ENCODE peak calls at places on chromosomes 16 and 17, in ten cellular contexts. Q is anterior cingulate cortex; T is thoracic aorta; R is activated CD8-positive, alpha-beta memory T cell treated with anti-CD3 and anti-CD28 coated beads for 4 hours; A is fibroblast of gingiva; H is CD8-positive, alpha-beta memory T cell; W is posterior cingulate gyrus; B is H54; E is type B pancreatic cell; J is NCI-H187. V is an unnamed sample.

GRCh38 chr16:69293401-69293800 is 17.7 kb upstream of the VPS4A start:
- DNase-seq in W (no peak), J (no peak), Q (no peak), E (no peak), B (no peak), A (no peak), T (no peak), R (no peak), H (no peak), V (no peak)

GRCh38 chr17:80861892-80862291 is 129.7 kb upstream of the CHMP6 start:
- DNase-seq in E (no peak), J (peak), W (peak), T (no peak), A (peak), Q (peak), R (no peak), B (no peak), H (no peak), V (no peak)

GRCh38 chr17:39928868-39929651 is 1.5 kb downstream of the LRRC3C start:
- DNase-seq in T (no peak), E (no peak), J (no peak), B (peak), A (peak), H (no peak), Q (no peak), W (no peak), R (no peak), V (no peak)

GRCh38 chr16:55146939-55147338 is 177.1 kb upstream of the IRX6 start:
- DNase-seq in A (no peak), T (no peak), W (no peak), J (no peak), E (no peak), H (no peak), Q (no peak), B (no peak), R (no peak), V (no peak)

GRCh38 chr17:353213-353837 is 718 bp upstream of the RPH3AL start:
- DNase-seq in Q (no peak), R (no peak), T (no peak), J (peak), B (no peak), H (no peak), E (no peak), W (no peak), A (no peak), V (no peak)

GRCh38 chr17:67449885-67450755 is 73.0 kb downstream of the PITPNC1 start:
- DNase-seq in H (no peak), A (no peak), Q (no peak), B (no peak), R (no peak), W (no peak), J (no peak), T (no peak), E (no peak), V (no peak)

GRCh38 chr17:34384271-34384670 is 21.2 kb upstream of the CCL1 start:
- DNase-seq in H (no peak), W (no peak), Q (no peak), B (no peak), J (no peak), T (no peak), R (no peak), A (no peak), E (no peak), V (no peak)

GRCh38 chr16:66247516-66248089 is 118.9 kb upstream of the CDH5 start:
- DNase-seq in J (no peak), Q (no peak), E (no peak), W (no peak), R (no peak), B (no peak), T (no peak), A (peak), H (no peak), V (peak)

GRCh38 chr17:9273334-9274118 is 252.2 kb downstream of the NTN1 start:
- DNase-seq in W (no peak), E (no peak), J (no peak), T (no peak), R (no peak), B (no peak), A (peak), H (no peak), Q (no peak), V (peak)

GRCh38 chr16:67000384-67001158 is 12.2 kb downstream of the CES4A start:
- DNase-seq in T (no peak), R (no peak), Q (peak), J (peak), E (no peak), B (no peak), H (peak), A (no peak), W (peak), V (peak)

GRCh38 chr17:73291260-73291801 is 20.5 kb downstream of the CDC42EP4 start:
- DNase-seq in J (no peak), W (no peak), R (no peak), A (peak), H (no peak), T (peak), E (no peak), B (peak), Q (no peak), V (peak)

GRCh38 chr16:1262210-1262845 is 6.5 kb downstream of the TPSD1 start:
- DNase-seq in R (no peak), J (no peak), T (no peak), H (no peak), E (no peak), W (no peak), Q (no peak), B (no peak), A (no peak), V (no peak)

GRCh38 chr16:8374586-8374985 is 215.7 kb downstream of the TMEM114 start:
- DNase-seq in J (no peak), R (no peak), T (no peak), E (no peak), A (no peak), Q (no peak), B (no peak), H (no peak), W (no peak), V (no peak)

GRCh38 chr17:77511514-77512061 is 370.8 kb downstream of the SEC14L1 start:
- DNase-seq in T (no peak), W (no peak), B (no peak), A (no peak), R (no peak), J (no peak), H (no peak), Q (no peak), E (no peak), V (no peak)

GRCh38 chr17:30599424-30600061 is 122.3 kb downstream of the GOSR1 start:
- DNase-seq in T (no peak), A (no peak), Q (no peak), R (no peak), B (no peak), E (no peak), J (no peak), W (no peak), H (no peak), V (no peak)

GRCh38 chr17:48066192-48066591 is 18.0 kb downstream of the NFE2L1 start:
- DNase-seq in Q (no peak), A (no peak), E (no peak), H (no peak), B (no peak), J (no peak), R (no peak), W (no peak), T (no peak), V (no peak)

GRCh38 chr16:70433456-70434103 is 5.3 kb downstream of the ST3GAL2 start:
- DNase-seq in R (no peak), W (no peak), H (no peak), B (peak), A (peak), E (no peak), J (no peak), T (no peak), Q (no peak), V (no peak)

GRCh38 chr17:3730881-3731429 is 7.3 kb downstream of the HASPIN start:
- DNase-seq in B (no peak), Q (no peak), W (no peak), T (no peak), A (peak), H (no peak), E (no peak), J (no peak), R (no peak), V (no peak)

GRCh38 chr16:68910051-68910450 is 66.7 kb downstream of the TANGO6 start:
- DNase-seq in E (no peak), R (no peak), J (no peak), Q (no peak), W (no peak), H (no peak), T (no peak), A (no peak), B (no peak), V (peak)

GRCh38 chr17:34711646-34712045 is 132.3 kb downstream of the TMEM132E start:
- DNase-seq in H (no peak), Q (no peak), T (no peak), E (peak), A (no peak), J (no peak), B (no peak), W (no peak), R (no peak), V (no peak)

GRCh38 chr16:2095918-2096582 is 39.6 kb downstream of the PKD1 start:
- DNase-seq in R (no peak), Q (no peak), A (no peak), W (no peak), B (no peak), J (no peak), E (no peak), T (no peak), H (no peak), V (no peak)

GRCh38 chr16:68353366-68353765 is 42.5 kb downstream of the PRMT7 start:
- DNase-seq in Q (no peak), W (no peak), B (no peak), R (no peak), J (no peak), T (no peak), H (no peak), E (no peak), A (no peak), V (no peak)

GRCh38 chr16:25135239-25135878 is 23.8 kb downstream of the LCMT1 start:
- DNase-seq in W (no peak), T (no peak), R (no peak), E (no peak), H (no peak), Q (no peak), B (peak), J (no peak), A (peak), V (no peak)

GRCh38 chr16:5885521-5885920 is 787.9 kb upstream of the EEF2KMT start:
- DNase-seq in R (no peak), Q (no peak), B (no peak), T (no peak), E (no peak), J (no peak), W (no peak), A (no peak), H (no peak), V (no peak)

GRCh38 chr17:76327689-76328088 is 19.6 kb upstream of the QRICH2 start:
- DNase-seq in Q (no peak), R (no peak), H (no peak), A (no peak), W (no peak), T (no peak), E (no peak), B (no peak), J (no peak), V (peak)

GRCh38 chr17:163514-164103 is 17.8 kb downstream of the DOC2B start:
- DNase-seq in Q (no peak), H (no peak), A (no peak), J (no peak), B (no peak), R (no peak), T (no peak), W (no peak), E (no peak), V (no peak)

GRCh38 chr17:51402881-51403280 is 142.5 kb downstream of the UTP18 start:
- DNase-seq in Q (no peak), T (no peak), J (no peak), B (no peak), A (no peak), R (no peak), E (no peak), H (no peak), W (no peak), V (no peak)

GRCh38 chr17:77690271-77691161 is 268.0 kb upstream of the TNRC6C start:
- DNase-seq in B (no peak), T (no peak), W (no peak), A (no peak), J (no peak), E (peak), H (no peak), R (no peak), Q (no peak), V (no peak)

GRCh38 chr17:50248255-50248654 is 26.0 kb upstream of the TMEM92 start:
- DNase-seq in R (no peak), T (no peak), W (no peak), A (no peak), Q (no peak), H (no peak), J (no peak), E (no peak), B (no peak), V (no peak)

GRCh38 chr17:27320222-27320560 is 26.3 kb downstream of the WSB1 start:
- DNase-seq in J (no peak), Q (no peak), B (no peak), A (no peak), T (no peak), E (no peak), H (no peak), W (no peak), R (no peak), V (no peak)

GRCh38 chr16:1669698-1670097 is 8.4 kb upstream of the JPT2 start:
- DNase-seq in E (no peak), H (no peak), Q (no peak), J (no peak), T (no peak), W (no peak), B (no peak), R (no peak), A (no peak), V (no peak)

V was measured in body of pancreas.